ENCODE peak calls at places on chromosomes 4 and X, in four cellular contexts. F is mesendoderm, X is GM23338, Q is heart right ventricle. A is an unnamed sample.
A peak's percentile ranks its signal among the peaks of the same experiment; 100 is the strongest.

GRCh38 chr4:15455290-15455689 is 14.4 kb upstream of the CC2D2A start:
- DNase-seq in X (no peak), F (no peak), Q (peak; percentile 16), A (peak; percentile 83)

GRCh38 chrX:153766098-153766817 is 2.2 kb downstream of the PLXNB3 start:
- DNase-seq in X (no peak), F (peak; percentile 50), Q (no peak), A (no peak)

GRCh38 chr4:80058740-80059139 is 14.3 kb downstream of the ANTXR2 start:
- DNase-seq in F (peak; percentile 29), X (no peak), Q (no peak), A (no peak)

GRCh38 chrX:69616520-69617203 is 749 bp downstream of the EDA start:
- DNase-seq in F (peak; percentile 36), Q (peak; percentile 6), X (peak; percentile 21), A (peak; percentile 4)

GRCh38 chr4:170214101-170214500 is 124.3 kb upstream of the AADAT start:
- DNase-seq in F (no peak), Q (no peak), X (no peak), A (no peak)

GRCh38 chr4:126136922-126137781 is 822.4 kb downstream of the FAT4 start:
- DNase-seq in Q (no peak), X (no peak), F (no peak), A (no peak)

GRCh38 chr4:7649741-7650531 is 215.2 kb upstream of the PSAPL1 start:
- DNase-seq in X (no peak), F (no peak), Q (no peak), A (no peak)

GRCh38 chr4:71187399-71188196 is 151.2 kb upstream of the SLC4A4 start:
- DNase-seq in X (no peak), F (peak; percentile 33), Q (peak; percentile 16), A (no peak)

GRCh38 chr4:101321481-101322042 is 25.8 kb downstream of the PPP3CA start:
- DNase-seq in X (no peak), Q (no peak), F (no peak), A (no peak)

GRCh38 chrX:27976284-27976683 is 5.0 kb downstream of the DCAF8L1 start:
- DNase-seq in Q (peak; percentile 4), X (no peak), F (no peak), A (no peak)

GRCh38 chrX:44903107-44903506 is 30.1 kb downstream of the KDM6A start:
- DNase-seq in X (no peak), F (peak; percentile 7), Q (no peak), A (no peak)

GRCh38 chr4:163447481-163447880 is 26.1 kb downstream of the TKTL2 start:
- DNase-seq in F (no peak), X (no peak), Q (no peak), A (no peak)

GRCh38 chrX:16368696-16369095 is 201.4 kb downstream of the MAGEB17 start:
- DNase-seq in F (no peak), X (no peak), Q (no peak), A (no peak)

GRCh38 chrX:25131055-25131454 is 115.3 kb upstream of the ARX start:
- DNase-seq in Q (no peak), X (no peak), F (no peak), A (no peak)

GRCh38 chr4:141134051-141134450 is 782 bp upstream of the RNF150 start:
- DNase-seq in X (no peak), Q (no peak), F (no peak), A (no peak)

GRCh38 chrX:56729152-56729557 is at the start of gene NBDY:
- DNase-seq in F (peak; percentile 72), Q (peak; percentile 36), X (peak; percentile 46), A (peak; percentile 29)

GRCh38 chr4:168656055-168656660 is 159.3 kb downstream of the PALLD start:
- DNase-seq in X (no peak), Q (no peak), F (no peak), A (no peak)

GRCh38 chrX:111100191-111100590 is 4.2 kb downstream of the PAK3 start:
- DNase-seq in F (peak; percentile 60), Q (no peak), X (peak; percentile 73), A (no peak)

GRCh38 chr4:87174672-87175071 is 45.7 kb downstream of the KLHL8 start:
- DNase-seq in Q (no peak), F (no peak), X (no peak), A (no peak)

GRCh38 chr4:5999830-6000365 is 18.3 kb downstream of the C4orf50 start:
- DNase-seq in Q (no peak), X (no peak), F (no peak), A (no peak)

GRCh38 chr4:5998333-5998936 is 19.8 kb downstream of the C4orf50 start:
- DNase-seq in F (peak; percentile 85), Q (peak; percentile 36), X (peak; percentile 85), A (peak; percentile 45)

GRCh38 chr4:6005175-6005574 is 13.1 kb downstream of the C4orf50 start:
- DNase-seq in Q (no peak), F (no peak), X (no peak), A (no peak)

GRCh38 chr4:6002926-6003325 is 15.3 kb downstream of the C4orf50 start:
- DNase-seq in Q (no peak), F (no peak), X (no peak), A (no peak)

DNA sequence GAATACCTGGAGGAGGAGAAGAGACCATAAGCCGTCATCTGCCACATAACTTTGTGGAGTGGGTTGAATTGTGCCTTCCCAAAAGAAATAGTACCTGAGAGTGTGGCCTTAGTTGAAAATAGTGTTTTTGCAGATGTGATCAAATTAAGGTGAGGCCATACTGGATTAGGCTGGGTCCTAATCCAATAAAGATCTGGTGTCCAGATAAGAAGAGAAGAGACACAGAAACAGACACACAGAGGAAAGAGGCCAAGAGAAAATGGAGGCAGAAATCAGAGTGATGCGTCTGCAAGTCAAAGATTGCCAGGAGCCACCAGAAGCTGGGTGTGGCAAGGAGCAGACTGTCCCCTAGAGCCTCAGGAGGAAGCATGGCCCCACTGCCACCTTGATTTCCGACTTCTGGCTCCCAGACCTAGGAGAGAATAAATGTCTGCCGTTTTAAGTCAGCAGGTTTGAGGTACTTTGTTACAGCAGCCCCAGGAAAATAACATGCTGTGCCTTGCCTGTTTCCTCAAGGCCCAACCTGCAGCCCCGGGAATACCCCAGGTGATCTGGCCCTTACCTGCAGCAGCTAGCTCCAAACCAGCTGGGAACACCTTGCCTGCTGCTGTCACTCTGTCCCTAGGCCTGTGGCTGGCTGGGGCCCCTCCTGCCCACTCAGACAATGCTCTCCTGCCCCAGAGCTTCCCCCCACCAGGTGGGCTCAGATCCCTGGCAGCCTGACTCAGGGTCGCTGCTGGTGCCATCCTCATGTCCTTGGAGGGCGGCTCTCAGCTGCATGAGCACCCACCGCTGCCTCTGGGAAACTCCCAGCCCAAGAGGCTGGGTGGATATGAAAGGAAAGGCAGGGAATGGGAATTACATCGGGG is 16.0 kb downstream of the C4orf50 start:
- DNase-seq in X (no peak), Q (no peak), F (no peak), A (no peak)
- H3K4me3 ChIP-seq in X (no peak overlapping the region), Q (no peak overlapping the region), F (no peak overlapping the region), A (no peak overlapping the region)

GRCh38 chrX:108468486-108468885 is 28.8 kb downstream of the COL4A5 start:
- DNase-seq in Q (no peak), X (no peak), F (no peak), A (no peak)

GRCh38 chrX:108464604-108465003 is 25.0 kb downstream of the COL4A5 start:
- DNase-seq in Q (no peak), X (peak; percentile 58), F (peak; percentile 74), A (no peak)
- H3K4me3 ChIP-seq in Q (no peak overlapping the region), X (no peak overlapping the region), F (no peak overlapping the region), A (no peak overlapping the region)

GRCh38 chr4:139841464-139842195 is 176.0 kb downstream of the MGST2 start:
- DNase-seq in F (peak; percentile 78), Q (no peak), X (no peak), A (no peak)
- H3K4me3 ChIP-seq in F (no peak overlapping the region), Q (no peak overlapping the region), X (no peak overlapping the region), A (no peak overlapping the region)

GRCh38 chrX:10110316-10110932 is 46.4 kb upstream of the CLCN4 start:
- DNase-seq in X (no peak), F (no peak), Q (no peak), A (no peak)
- H3K4me3 ChIP-seq in X (no peak overlapping the region), F (no peak overlapping the region), Q (no peak overlapping the region), A (no peak overlapping the region)

DNA sequence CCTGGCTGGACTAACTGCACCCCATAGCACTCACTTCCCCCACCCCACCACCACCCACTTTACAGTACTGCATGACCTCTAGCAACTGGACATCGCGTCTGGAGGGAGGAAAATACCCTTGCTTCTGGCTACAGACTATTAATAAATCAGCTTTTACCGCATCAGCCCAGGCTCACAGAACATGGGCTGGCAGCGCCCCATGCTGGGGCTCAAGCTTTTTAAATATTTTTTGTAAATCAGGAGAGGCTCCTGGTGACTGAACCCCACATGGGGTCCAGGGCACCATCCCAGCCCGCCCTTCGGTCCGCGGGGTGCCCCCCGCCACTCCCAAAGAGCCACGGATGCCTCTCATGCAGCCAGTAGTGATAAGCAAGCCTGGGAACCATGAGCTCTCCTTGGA is 2.7 kb downstream of the HS6ST2 start:
- DNase-seq in X (peak; percentile 2), Q (no peak), F (no peak), A (no peak)
- H3K4me3 ChIP-seq in X (peak overlapping the region; percentile 63), Q (peak overlapping the region; percentile 55), F (no peak overlapping the region), A (no peak overlapping the region)

DNA sequence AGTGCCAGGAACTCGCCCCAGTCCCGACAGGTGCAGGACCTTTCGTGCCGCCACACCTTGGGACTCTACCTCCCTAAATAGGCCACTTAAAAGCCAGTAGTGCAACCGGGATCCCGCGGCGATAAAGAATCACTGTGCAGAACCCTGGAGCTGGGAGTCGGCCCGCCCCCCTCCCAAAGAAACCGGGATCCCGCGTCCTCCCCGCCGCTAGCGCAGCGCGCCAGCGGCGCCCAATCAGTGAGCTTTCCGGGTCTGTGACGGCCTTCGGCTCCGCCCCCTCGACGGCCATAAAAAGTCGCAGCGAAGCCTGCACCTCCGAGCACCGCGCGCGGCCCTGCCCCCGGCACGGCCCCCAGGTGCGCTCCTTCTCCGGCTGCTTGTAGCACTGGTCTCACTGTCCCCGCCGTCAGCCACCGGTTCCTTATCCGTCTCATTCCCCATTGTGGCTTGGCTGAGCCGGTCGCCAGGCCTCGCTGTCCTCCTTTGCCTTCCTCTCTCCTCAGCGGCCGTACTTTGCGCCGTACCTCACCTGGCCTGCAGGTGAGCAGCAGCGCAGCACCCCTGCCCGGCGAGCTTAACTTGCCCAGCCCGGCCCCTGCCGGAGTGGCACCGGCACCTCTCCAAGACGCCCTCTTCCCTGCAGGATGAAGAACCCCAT is at the start of gene LRAT:
- DNase-seq in X (peak; percentile 94), F (peak; percentile 81), Q (no peak), A (no peak)
- H3K4me3 ChIP-seq in X (peak within 1 kb of the TSS; percentile 88), F (peak within 1 kb of the TSS; percentile 51), Q (peak within 1 kb of the TSS; percentile 51), A (peak within 1 kb of the TSS; percentile 31)

GRCh38 chr4:180828455-180829018 is 1414.7 kb upstream of the TENM3 start:
- DNase-seq in Q (peak; percentile 13), X (peak; percentile 67), F (peak; percentile 37), A (no peak)

GRCh38 chr4:180832086-180832485 is 1411.1 kb upstream of the TENM3 start:
- DNase-seq in F (peak; percentile 42), Q (no peak), X (peak; percentile 26), A (no peak)

GRCh38 chr4:180823116-180823515 is 1420.1 kb upstream of the TENM3 start:
- DNase-seq in Q (no peak), X (no peak), F (no peak), A (no peak)

GRCh38 chr4:180827610-180828009 is 1415.6 kb upstream of the TENM3 start:
- DNase-seq in Q (no peak), F (peak; percentile 34), X (no peak), A (no peak)

GRCh38 chr4:180827193-180827592 is 1416.0 kb upstream of the TENM3 start:
- DNase-seq in F (peak; percentile 70), Q (no peak), X (peak; percentile 12), A (no peak)
- H3K4me3 ChIP-seq in F (no peak overlapping the region), Q (peak overlapping the region; percentile 48), X (no peak overlapping the region), A (peak overlapping the region; percentile 6)

GRCh38 chrX:71536285-71536684 is 3.4 kb downstream of the OGT start:
- DNase-seq in X (no peak), F (no peak), Q (no peak), A (no peak)
- H3K4me3 ChIP-seq in X (peak overlapping the region; percentile 92), F (no peak overlapping the region), Q (peak overlapping the region; percentile 79), A (no peak overlapping the region)

GRCh38 chrX:130091976-130092522 is 18.2 kb downstream of the ELF4 start:
- DNase-seq in X (peak; percentile 30), F (peak; percentile 70), Q (no peak), A (no peak)
- H3K4me3 ChIP-seq in X (no peak overlapping the region), F (no peak overlapping the region), Q (no peak overlapping the region), A (peak overlapping the region; percentile 9)